ENCODE peak calls at places on chromosomes 13 and 19, in seven cellular contexts. M is LNCaP clone FGC, U is cardiac fibroblast, S is psoas muscle, T is fibroblast of mammary gland, B is GM12865, E is sigmoid colon. O is an unnamed sample.
A peak's percentile ranks its signal among the peaks of the same experiment; 100 is the strongest.

GRCh38 chr19:23116802-23117571 is at the start of gene ZNF730:
- DNase-seq in B (peak; percentile 29), M (peak; percentile 14), T (peak; percentile 83), U (peak; percentile 85), S (peak; percentile 27), E (no peak), O (no peak)

GRCh38 chr13:51246005-51246404 is 23.8 kb downstream of the FAM124A start:
- DNase-seq in T (no peak), S (no peak), M (no peak), B (no peak), E (no peak), U (no peak), O (no peak)

GRCh38 chr13:75049936-75050335 is 432.0 kb downstream of the TBC1D4 start:
- DNase-seq in U (peak; percentile 6), S (no peak), T (no peak), E (no peak), B (no peak), M (no peak), O (no peak)

GRCh38 chr13:49443327-49443688 is 556 bp downstream of the CAB39L start:
- DNase-seq in T (peak; percentile 43), M (no peak), E (no peak), B (peak; percentile 65), S (no peak), U (peak; percentile 51), O (no peak)

GRCh38 chr19:50250450-50251136 is 47.2 kb downstream of the MYH14 start:
- DNase-seq in S (no peak), E (no peak), T (no peak), U (no peak), M (no peak), B (no peak), O (no peak)

GRCh38 chr13:47332149-47332548 is 435.3 kb upstream of the HTR2A start:
- DNase-seq in B (no peak), E (no peak), U (peak; percentile 35), M (no peak), S (no peak), T (peak; percentile 32), O (peak; percentile 44)

GRCh38 chr13:30088312-30088855 is 219.0 kb downstream of the KATNAL1 start:
- DNase-seq in B (no peak), S (no peak), U (no peak), M (no peak), T (no peak), E (no peak), O (no peak)

GRCh38 chr13:53782400-53783030 is 753.9 kb downstream of the OLFM4 start:
- DNase-seq in U (peak; percentile 65), T (peak; percentile 46), S (no peak), B (peak; percentile 35), M (peak; percentile 22), E (no peak), O (peak; percentile 26)

GRCh38 chr13:53490732-53491131 is 462.1 kb downstream of the OLFM4 start:
- DNase-seq in S (no peak), E (no peak), U (no peak), B (no peak), M (no peak), T (no peak), O (no peak)

GRCh38 chr13:110308377-110309158 is 1.5 kb downstream of the COL4A2 start:
- DNase-seq in E (peak; percentile 85), B (no peak), U (peak; percentile 80), M (no peak), T (peak; percentile 64), S (no peak), O (no peak)

GRCh38 chr13:111668451-111668850 is 348.0 kb downstream of the TEX29 start:
- DNase-seq in U (no peak), T (no peak), E (no peak), S (no peak), M (no peak), B (no peak), O (no peak)

GRCh38 chr19:15264933-15265206 is 32.6 kb upstream of the EPHX3 start:
- DNase-seq in E (no peak), U (no peak), T (no peak), S (no peak), B (no peak), M (no peak), O (no peak)

GRCh38 chr19:6113616-6114188 is 3.4 kb upstream of the RFX2 start:
- DNase-seq in M (no peak), B (no peak), S (no peak), E (no peak), T (peak; percentile 69), U (no peak), O (no peak)

GRCh38 chr13:23427342-23428182 is 5.9 kb downstream of the SACS start:
- DNase-seq in M (peak; percentile 89), E (peak; percentile 93), S (no peak), B (no peak), U (peak; percentile 90), T (peak; percentile 96), O (peak; percentile 67)

GRCh38 chr13:101700598-101700997 is 248.1 kb downstream of the ITGBL1 start:
- DNase-seq in S (no peak), U (peak; percentile 78), M (peak; percentile 28), E (no peak), T (peak; percentile 84), B (no peak), O (no peak)

GRCh38 chr19:38596057-38596981 is 21.4 kb downstream of the MAP4K1 start:
- DNase-seq in S (peak; percentile 67), U (no peak), T (no peak), M (no peak), B (no peak), E (no peak), O (no peak)

GRCh38 chr19:34712606-34713261 is 21.3 kb upstream of the ZNF181 start:
- DNase-seq in T (peak; percentile 82), U (peak; percentile 88), E (no peak), B (peak; percentile 78), S (no peak), M (peak; percentile 76), O (peak; percentile 38)

DNA sequence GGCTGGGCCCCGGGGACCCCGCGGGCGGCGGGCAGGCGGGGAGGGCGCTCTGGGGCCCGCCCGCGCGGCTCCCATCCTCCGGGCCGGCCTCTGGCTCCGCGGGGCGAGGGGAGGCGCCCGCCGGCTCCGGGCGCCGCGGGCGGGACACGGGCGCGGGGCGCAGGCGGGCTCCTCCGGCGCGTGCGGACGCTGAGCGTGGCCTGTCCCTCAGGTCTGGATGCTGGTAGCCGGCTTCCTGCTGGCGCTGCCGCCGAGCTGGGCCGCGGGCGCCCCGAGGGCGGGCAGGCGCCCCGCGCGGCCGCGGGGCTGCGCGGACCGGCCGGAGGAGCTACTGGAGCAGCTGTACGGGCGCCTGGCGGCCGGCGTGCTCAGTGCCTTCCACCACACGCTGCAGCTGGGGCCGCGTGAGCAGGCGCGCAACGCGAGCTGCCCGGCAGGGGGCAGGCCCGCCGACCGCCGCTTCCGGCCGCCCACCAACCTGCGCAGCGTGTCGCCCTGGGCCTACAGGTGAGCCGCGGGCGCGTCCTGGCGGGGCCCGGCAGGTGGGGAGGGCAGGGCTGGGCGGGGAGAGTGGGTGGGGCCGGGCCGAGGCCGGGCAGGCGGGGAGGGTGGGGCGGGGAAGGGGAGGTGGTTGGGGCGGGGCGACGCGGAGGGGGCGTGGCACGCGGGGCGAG is 423 bp downstream of the IL17D start:
- DNase-seq in T (peak; percentile 65), S (peak; percentile 78), B (peak; percentile 91), M (peak; percentile 47), U (peak; percentile 65), E (peak; percentile 88), O (no peak)
- TF ChIP-seq CTCF in T (no peak), S (peak; percentile 60), B (peak; percentile 65), M (peak; percentile 77), U (no peak), E (peak; percentile 67), O (peak; percentile 45)

GRCh38 chr13:32234914-32235313 is 80.2 kb downstream of the ZAR1L start:
- DNase-seq in E (no peak), U (no peak), T (no peak), M (no peak), S (no peak), B (no peak), O (no peak)

GRCh38 chr13:32232263-32232662 is 82.9 kb downstream of the ZAR1L start:
- DNase-seq in B (no peak), S (no peak), U (no peak), E (no peak), T (no peak), M (no peak), O (no peak)

GRCh38 chr13:32233062-32233461 is 82.1 kb downstream of the ZAR1L start:
- DNase-seq in B (no peak), U (no peak), S (no peak), E (no peak), T (no peak), M (no peak), O (no peak)

GRCh38 chr13:32237681-32238080 is 77.5 kb downstream of the ZAR1L start:
- DNase-seq in E (no peak), T (no peak), U (no peak), S (no peak), M (no peak), B (no peak), O (no peak)
- TF ChIP-seq CTCF in E (no peak), T (no peak), U (no peak), S (no peak), M (no peak), B (no peak), O (no peak)

GRCh38 chr13:39274926-39275325 is 236.7 kb downstream of the NHLRC3 start:
- DNase-seq in M (no peak), E (no peak), U (no peak), T (no peak), S (no peak), B (no peak), O (no peak)

GRCh38 chr13:39269004-39269403 is 230.7 kb downstream of the NHLRC3 start:
- DNase-seq in T (no peak), E (no peak), S (no peak), U (no peak), M (no peak), B (no peak), O (no peak)

GRCh38 chr13:39279077-39279476 is 240.8 kb downstream of the NHLRC3 start:
- DNase-seq in M (no peak), B (no peak), T (no peak), S (no peak), E (no peak), U (no peak), O (no peak)

GRCh38 chr13:39269411-39269810 is 231.2 kb downstream of the NHLRC3 start:
- DNase-seq in M (no peak), E (no peak), U (peak; percentile 37), T (peak; percentile 13), B (no peak), S (no peak), O (no peak)

DNA sequence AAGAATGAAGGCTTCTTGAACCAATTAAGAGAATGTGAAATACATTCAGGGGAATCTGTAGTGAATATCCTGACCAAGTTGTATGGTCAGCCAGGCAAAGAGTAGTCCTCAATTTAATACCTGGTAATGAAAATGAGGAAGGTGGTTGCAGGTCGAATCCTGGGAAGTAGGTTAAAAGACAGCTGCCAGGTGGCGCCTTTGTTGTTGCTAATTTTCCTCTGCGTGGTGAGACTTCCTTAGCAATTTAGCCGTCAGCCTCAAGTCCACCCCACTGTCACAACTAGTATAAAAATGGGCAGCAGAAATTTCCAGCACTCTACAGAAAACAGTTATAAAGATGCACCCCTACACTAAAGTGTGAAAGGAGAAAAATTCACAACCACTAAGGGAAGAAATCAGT is 235.7 kb downstream of the NHLRC3 start:
- DNase-seq in T (no peak), E (no peak), S (no peak), B (peak; percentile 41), U (peak; percentile 14), M (no peak), O (no peak)
- TF ChIP-seq CTCF in T (no peak), E (no peak), S (no peak), B (peak; percentile 42), U (no peak), M (peak; percentile 47), O (peak; percentile 55)

GRCh38 chr19:17716309-17716929 is 2.9 kb upstream of the MAP1S start:
- DNase-seq in S (no peak), B (no peak), E (no peak), U (no peak), T (no peak), M (no peak), O (no peak)
- TF ChIP-seq CTCF in S (no peak), B (peak; percentile 14), E (no peak), U (peak; percentile 7), T (peak; percentile 14), M (no peak), O (peak; percentile 16)